ENCODE peak calls at places on chromosomes 4 and X, in six cellular contexts. One of them, this sample, is unnamed.

GRCh38 chr4:656651-657337 is 17.3 kb downstream of the ATP5ME start:
- DNase-seq in SK-N-SH: peak
- DNase-seq in GM12878: no peak
- DNase-seq in HepG2: peak
- DNase-seq in K562: no peak
- DNase-seq in H1: no peak
- DNase-seq in this sample: no peak

GRCh38 chrX:40171513-40172168 is 73.9 kb upstream of the BCOR start:
- DNase-seq in K562: no peak
- DNase-seq in GM12878: no peak
- DNase-seq in HepG2: no peak
- DNase-seq in H1: peak
- DNase-seq in SK-N-SH: no peak
- DNase-seq in this sample: no peak

GRCh38 chr4:111632752-111633151 is 512.5 kb upstream of the FAM241A start:
- DNase-seq in SK-N-SH: no peak
- DNase-seq in K562: no peak
- DNase-seq in HepG2: no peak
- DNase-seq in GM12878: no peak
- DNase-seq in H1: no peak
- DNase-seq in this sample: no peak

GRCh38 chrX:41600266-41600665 is 88.5 kb upstream of the GPR34 start:
- DNase-seq in GM12878: no peak
- DNase-seq in H1: no peak
- DNase-seq in K562: no peak
- DNase-seq in SK-N-SH: no peak
- DNase-seq in HepG2: no peak
- DNase-seq in this sample: no peak

GRCh38 chr4:82787342-82787741 is 11.3 kb downstream of the SCD5 start:
- DNase-seq in SK-N-SH: no peak
- DNase-seq in GM12878: no peak
- DNase-seq in H1: no peak
- DNase-seq in K562: no peak
- DNase-seq in HepG2: no peak
- DNase-seq in this sample: no peak

GRCh38 chr4:54914781-54915180 is 210.6 kb downstream of the KDR start:
- DNase-seq in HepG2: no peak
- DNase-seq in H1: no peak
- DNase-seq in K562: no peak
- DNase-seq in SK-N-SH: no peak
- DNase-seq in GM12878: no peak
- DNase-seq in this sample: no peak

GRCh38 chrX:12379666-12380065 is 241.4 kb downstream of the FRMPD4 start:
- DNase-seq in HepG2: no peak
- DNase-seq in GM12878: no peak
- DNase-seq in SK-N-SH: no peak
- DNase-seq in H1: no peak
- DNase-seq in K562: no peak
- DNase-seq in this sample: no peak

GRCh38 chr4:34826660-34827059 is 1417.7 kb downstream of the ARAP2 start:
- DNase-seq in H1: no peak
- DNase-seq in HepG2: no peak
- DNase-seq in SK-N-SH: no peak
- DNase-seq in K562: no peak
- DNase-seq in GM12878: no peak
- DNase-seq in this sample: no peak

GRCh38 chrX:137848291-137848905 is 282.5 kb downstream of the ZIC3 start:
- DNase-seq in H1: no peak
- DNase-seq in K562: no peak
- DNase-seq in HepG2: no peak
- DNase-seq in SK-N-SH: no peak
- DNase-seq in GM12878: no peak
- DNase-seq in this sample: no peak

GRCh38 chrX:21745756-21746155 is 12.2 kb downstream of the SMPX start:
- DNase-seq in K562: peak
- DNase-seq in H1: no peak
- DNase-seq in GM12878: no peak
- DNase-seq in SK-N-SH: peak
- DNase-seq in HepG2: no peak
- DNase-seq in this sample: no peak

GRCh38 chr4:158625544-158625943 is 46.1 kb downstream of the C4orf46 start:
- DNase-seq in H1: no peak
- DNase-seq in GM12878: no peak
- DNase-seq in HepG2: no peak
- DNase-seq in K562: no peak
- DNase-seq in SK-N-SH: no peak
- DNase-seq in this sample: no peak

DNA sequence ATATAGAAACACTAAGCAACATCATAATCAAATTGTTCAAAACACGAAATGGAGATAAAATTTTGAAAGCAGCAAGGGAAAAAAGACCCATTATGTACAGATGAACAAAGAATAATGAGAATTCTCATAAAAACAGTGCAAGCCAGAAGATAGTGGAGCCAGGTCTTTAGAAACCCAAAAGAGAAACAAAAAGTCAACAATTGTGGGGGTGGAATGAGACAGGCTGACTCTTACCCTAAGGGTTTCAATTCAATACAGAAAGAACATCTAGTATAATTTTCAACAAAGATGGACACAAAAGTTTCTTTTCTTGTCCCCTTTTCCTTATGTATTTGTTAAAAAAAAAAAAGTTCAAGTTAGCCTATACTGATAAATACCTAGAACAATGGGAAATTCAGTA is 34.0 kb upstream of the MAGEB2 start:
- DNase-seq in H1: no peak
- DNase-seq in GM12878: no peak
- DNase-seq in K562: no peak
- DNase-seq in HepG2: no peak
- DNase-seq in SK-N-SH: no peak
- DNase-seq in this sample: no peak
- TF ChIP-seq GABPA in H1: no peak
- TF ChIP-seq GABPA in GM12878: no peak
- TF ChIP-seq GABPA in K562: no peak
- TF ChIP-seq GABPA in HepG2: no peak
- TF ChIP-seq GABPA in SK-N-SH: no peak
- TF ChIP-seq GABPA in this sample: no peak

GRCh38 chrX:7462110-7462509 is 314.2 kb upstream of the PUDP start:
- DNase-seq in GM12878: no peak
- DNase-seq in HepG2: no peak
- DNase-seq in SK-N-SH: no peak
- DNase-seq in K562: no peak
- DNase-seq in H1: no peak
- DNase-seq in this sample: no peak
- H3K4me3 ChIP-seq in GM12878: no peak
- H3K4me3 ChIP-seq in HepG2: no peak
- H3K4me3 ChIP-seq in SK-N-SH: no peak
- H3K4me3 ChIP-seq in K562: no peak
- H3K4me3 ChIP-seq in H1: no peak
- H3K4me3 ChIP-seq in this sample: no peak

DNA sequence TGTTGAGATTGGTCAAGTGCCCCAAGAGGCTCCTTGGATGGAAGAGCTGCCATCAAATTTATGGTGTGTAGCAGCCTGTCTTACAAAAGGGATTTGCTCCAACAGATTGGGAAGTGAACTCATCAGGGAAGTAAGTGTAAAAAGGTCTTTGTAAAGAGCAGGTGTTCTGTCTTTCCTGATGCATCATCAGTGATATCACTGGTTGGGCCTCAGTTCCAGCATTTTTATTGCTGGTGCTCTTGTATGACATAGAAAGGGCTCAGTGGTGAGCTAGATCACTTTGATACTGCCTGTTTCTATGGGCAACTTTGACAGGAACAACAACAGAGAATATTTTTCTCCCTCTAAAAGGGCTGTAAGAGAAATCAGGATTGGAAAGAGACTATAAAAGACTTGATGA is 8.7 kb upstream of the GABRE start:
- DNase-seq in HepG2: no peak
- DNase-seq in GM12878: no peak
- DNase-seq in H1: no peak
- DNase-seq in SK-N-SH: no peak
- DNase-seq in K562: no peak
- DNase-seq in this sample: no peak
- TF ChIP-seq GABPA in HepG2: no peak
- TF ChIP-seq GABPA in GM12878: no peak
- TF ChIP-seq GABPA in H1: no peak
- TF ChIP-seq GABPA in SK-N-SH: no peak
- TF ChIP-seq GABPA in K562: no peak
- TF ChIP-seq GABPA in this sample: no peak

GRCh38 chr4:139810710-139811109 is 145.1 kb downstream of the MGST2 start:
- DNase-seq in HepG2: no peak
- DNase-seq in K562: no peak
- DNase-seq in GM12878: no peak
- DNase-seq in SK-N-SH: no peak
- DNase-seq in H1: no peak
- DNase-seq in this sample: no peak

GRCh38 chr4:139806929-139807328 is 141.3 kb downstream of the MGST2 start:
- DNase-seq in K562: no peak
- DNase-seq in SK-N-SH: no peak
- DNase-seq in HepG2: no peak
- DNase-seq in H1: no peak
- DNase-seq in GM12878: no peak
- DNase-seq in this sample: no peak

GRCh38 chr4:139807483-139807882 is 141.9 kb downstream of the MGST2 start:
- DNase-seq in HepG2: no peak
- DNase-seq in SK-N-SH: no peak
- DNase-seq in GM12878: no peak
- DNase-seq in K562: no peak
- DNase-seq in H1: no peak
- DNase-seq in this sample: no peak

GRCh38 chr4:139809207-139810157 is 143.9 kb downstream of the MGST2 start:
- DNase-seq in GM12878: no peak
- DNase-seq in HepG2: no peak
- DNase-seq in K562: no peak
- DNase-seq in SK-N-SH: no peak
- DNase-seq in H1: no peak
- DNase-seq in this sample: no peak

DNA sequence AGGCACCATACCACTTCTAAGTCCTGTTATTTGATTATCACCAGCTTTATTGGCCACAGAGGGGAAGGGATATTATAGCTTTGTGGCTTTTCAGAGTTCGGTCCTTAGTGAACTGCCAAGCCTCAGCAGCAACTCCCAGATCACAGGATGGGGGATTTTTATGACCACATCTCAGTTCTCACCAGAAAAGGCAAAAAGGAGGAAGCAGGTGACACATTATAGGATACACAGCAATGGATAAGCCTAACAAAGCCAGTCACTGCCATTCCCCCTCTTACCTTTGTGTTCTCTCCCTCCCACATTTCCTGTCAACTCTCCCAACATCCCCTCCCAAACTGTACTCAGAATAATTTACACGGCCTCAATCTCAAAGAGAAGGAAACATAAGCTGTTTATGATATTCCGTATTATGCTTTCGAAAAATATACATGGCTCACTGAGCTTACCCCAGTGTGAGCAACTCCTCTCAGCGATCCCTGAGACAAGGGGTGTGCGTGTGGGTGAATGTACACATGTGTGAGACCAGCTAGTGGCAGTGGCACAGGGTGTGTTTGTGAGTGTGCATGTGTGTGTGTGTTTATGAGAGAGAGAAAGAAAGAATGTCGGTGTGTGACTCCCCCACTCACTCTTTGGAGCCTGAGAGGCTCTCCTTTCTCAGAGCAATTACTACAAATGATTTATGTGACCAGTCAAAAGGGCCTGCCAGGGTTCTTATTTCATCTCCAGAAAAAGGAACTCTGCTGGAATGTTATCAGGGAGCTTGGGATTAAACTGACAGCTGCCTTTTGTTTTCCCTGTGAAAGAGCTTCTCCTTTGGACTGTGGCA is 143.0 kb downstream of the MGST2 start:
- DNase-seq in H1: no peak
- DNase-seq in HepG2: peak
- DNase-seq in K562: no peak
- DNase-seq in GM12878: no peak
- DNase-seq in SK-N-SH: no peak
- DNase-seq in this sample: no peak
- H3K4me3 ChIP-seq in H1: no peak
- H3K4me3 ChIP-seq in HepG2: no peak
- H3K4me3 ChIP-seq in K562: no peak
- H3K4me3 ChIP-seq in GM12878: no peak
- H3K4me3 ChIP-seq in SK-N-SH: no peak
- H3K4me3 ChIP-seq in this sample: no peak

GRCh38 chrX:20309796-20310195 is 43.1 kb upstream of the RPS6KA3 start:
- DNase-seq in SK-N-SH: no peak
- DNase-seq in GM12878: no peak
- DNase-seq in HepG2: no peak
- DNase-seq in H1: no peak
- DNase-seq in K562: no peak
- DNase-seq in this sample: no peak
- TF ChIP-seq GABPA in SK-N-SH: no peak
- TF ChIP-seq GABPA in GM12878: no peak
- TF ChIP-seq GABPA in HepG2: no peak
- TF ChIP-seq GABPA in H1: no peak
- TF ChIP-seq GABPA in K562: no peak
- TF ChIP-seq GABPA in this sample: no peak

This sample was measured in HL-60.